ENCODE peak calls at places on chromosomes 16 and 17, in four cellular contexts. N is foreskin keratinocyte, R is sigmoid colon, K is heart left ventricle. I is an unnamed sample.

GRCh38 chr16:27455700-27456099 is 53.7 kb downstream of the IL21R start:
- DNase-seq in N (no peak), R (no peak), K (no peak), I (no peak)

GRCh38 chr16:21260870-21261791 is 17.0 kb downstream of the CRYM start:
- DNase-seq in N (peak; percentile 15), R (no peak), K (no peak), I (no peak)

GRCh38 chr17:82789806-82790205 is 37.9 kb downstream of the TBCD start:
- DNase-seq in N (no peak), R (no peak), K (no peak), I (no peak)

GRCh38 chr17:49779730-49780220 is 8.7 kb upstream of the KAT7 start:
- DNase-seq in N (peak; percentile 53), R (no peak), K (no peak), I (no peak)

GRCh38 chr16:54577566-54578180 is 291.1 kb upstream of the IRX3 start:
- DNase-seq in N (no peak), R (no peak), K (no peak), I (no peak)

GRCh38 chr16:84061236-84061830 is 18.7 kb upstream of the SLC38A8 start:
- DNase-seq in N (no peak), R (peak; percentile 48), K (no peak), I (no peak)

GRCh38 chr17:1197379-1197778 is 17.6 kb upstream of the ABR start:
- DNase-seq in N (no peak), R (peak; percentile 83), K (peak; percentile 54), I (no peak)

GRCh38 chr16:73572135-73572534 is 524.2 kb upstream of the ZFHX3 start:
- DNase-seq in N (no peak), R (peak; percentile 75), K (peak; percentile 73), I (no peak)

GRCh38 chr16:4176794-4177438 is 60.7 kb upstream of the ADCY9 start:
- DNase-seq in N (no peak), R (no peak), K (no peak), I (no peak)

GRCh38 chr17:297758-298157 is 54.8 kb downstream of the RPH3AL start:
- DNase-seq in N (no peak), R (peak; percentile 63), K (peak; percentile 40), I (peak; percentile 47)

GRCh38 chr16:3592559-3592958 is 15.4 kb upstream of the NLRC3 start:
- DNase-seq in N (no peak), R (no peak), K (no peak), I (no peak)

GRCh38 chr17:52207786-52208185 is 49.3 kb upstream of the CA10 start:
- DNase-seq in N (no peak), R (no peak), K (no peak), I (no peak)

GRCh38 chr16:2468725-2469398 is 2.2 kb upstream of the NTN3 start:
- DNase-seq in N (no peak), R (no peak), K (peak; percentile 65), I (no peak)

GRCh38 chr17:60369727-60370126 is 22.2 kb downstream of the USP32 start:
- DNase-seq in N (no peak), R (no peak), K (no peak), I (no peak)

GRCh38 chr16:6884002-6884401 is 448.6 kb upstream of the RBFOX1 start:
- DNase-seq in N (no peak), R (no peak), K (no peak), I (no peak)

GRCh38 chr16:49868164-49868668 is 12.3 kb upstream of the ZNF423 start:
- DNase-seq in N (no peak), R (no peak), K (no peak), I (no peak)

GRCh38 chr17:64777413-64778101 is 115.5 kb upstream of the SMURF2 start:
- DNase-seq in N (no peak), R (peak; percentile 77), K (peak; percentile 80), I (no peak)

GRCh38 chr17:10622610-10623485 is 34.3 kb downstream of the MYH3 start:
- DNase-seq in N (peak; percentile 95), R (no peak), K (no peak), I (no peak)

GRCh38 chr17:43366809-43367587 is 31.8 kb upstream of the ARL4D start:
- DNase-seq in N (no peak), R (no peak), K (no peak), I (no peak)

GRCh38 chr16:27561216-27561615 is 11.3 kb downstream of the KATNIP start:
- DNase-seq in N (no peak), R (peak; percentile 14), K (no peak), I (no peak)

GRCh38 chr17:76278268-76278908 is 13.2 kb downstream of the UBALD2 start:
- DNase-seq in N (no peak), R (no peak), K (no peak), I (no peak)

GRCh38 chr17:27920569-27920968 is 27.4 kb upstream of the LYRM9 start:
- DNase-seq in N (no peak), R (no peak), K (no peak), I (no peak)

GRCh38 chr16:85642762-85643281 is 29.7 kb downstream of the GSE1 start:
- DNase-seq in N (no peak), R (no peak), K (no peak), I (no peak)
- H3K4me1 ChIP-seq in N (peaks cover 4% of the 10 kb centered on the region), R (no peaks in the 10 kb centered on the region), K (peaks cover 37% of the 10 kb centered on the region), I (peaks cover 12% of the 10 kb centered on the region)

GRCh38 chr16:69405757-69406156 is 18.7 kb upstream of the CYB5B start:
- DNase-seq in N (no peak), R (no peak), K (no peak), I (no peak)
- H3K27ac ChIP-seq in N (no peak overlapping the region), R (no peak overlapping the region), K (no peak overlapping the region), I (peak overlapping the region; percentile 52)

GRCh38 chr16:30998852-30999761 is 11.3 kb downstream of the STX1B start:
- DNase-seq in N (no peak), R (no peak), K (no peak), I (no peak)

GRCh38 chr16:30997000-30997886 is 12.2 kb downstream of the HSD3B7 start:
- DNase-seq in N (peak; percentile 56), R (peak; percentile 95), K (peak; percentile 92), I (peak; percentile 85)

GRCh38 chr16:30995927-30996323 is 10.9 kb downstream of the HSD3B7 start:
- DNase-seq in N (no peak), R (no peak), K (no peak), I (no peak)

GRCh38 chr16:30997887-30998711 is 12.3 kb downstream of the STX1B start:
- DNase-seq in N (peak; percentile 76), R (no peak), K (no peak), I (no peak)

GRCh38 chr16:30996324-30996999 is 11.5 kb downstream of the HSD3B7 start:
- DNase-seq in N (no peak), R (no peak), K (no peak), I (no peak)
- TF ChIP-seq CTCF in N (no peak), R (no peak), K (no peak), I (no peak)

DNA sequence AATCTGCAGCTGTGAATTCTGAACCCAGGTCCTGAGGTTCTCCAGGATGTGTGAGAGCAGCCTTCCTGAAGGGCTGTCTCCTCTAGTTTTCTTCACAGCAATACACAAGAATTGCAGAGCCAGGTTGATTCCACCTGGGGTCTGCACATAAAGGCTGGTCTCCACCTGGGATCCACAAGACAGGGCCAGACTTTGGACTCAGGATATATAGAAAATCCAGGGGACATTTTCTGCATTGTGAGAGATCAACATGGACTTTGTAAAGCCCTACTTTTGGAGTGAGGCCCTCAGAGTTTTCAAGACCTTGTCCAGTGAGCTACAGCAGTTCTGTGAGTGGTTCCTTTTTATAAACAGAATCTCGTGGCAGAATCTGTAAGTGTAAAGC is 6.3 kb downstream of the ZNF267 start:
- DNase-seq in N (no peak), R (no peak), K (no peak), I (no peak)
- H3K4me1 ChIP-seq in N (peaks cover 35% of the 10 kb centered on the region), R (peaks cover 4% of the 10 kb centered on the region), K (peaks cover 27% of the 10 kb centered on the region), I (peaks cover 19% of the 10 kb centered on the region)

DNA sequence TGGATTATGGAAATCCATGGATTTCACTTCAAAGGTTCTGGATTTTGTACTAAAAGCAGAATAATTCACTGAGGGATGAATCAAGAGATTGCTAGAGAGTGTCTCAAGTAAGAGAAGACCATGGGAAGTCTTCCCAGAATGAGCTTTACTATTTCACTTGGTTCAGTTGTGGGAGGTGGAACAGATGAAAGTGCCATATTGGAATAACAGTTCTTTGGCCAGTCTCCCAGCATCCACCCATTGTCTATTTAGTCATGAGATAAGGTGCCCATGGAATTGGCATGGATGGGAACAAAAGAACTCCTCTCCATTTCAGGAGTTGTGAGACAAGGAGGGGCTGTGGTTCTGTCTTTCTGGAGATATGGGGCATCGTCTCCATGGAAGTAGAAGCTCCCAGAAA is 36.3 kb upstream of the CLEC3A start:
- DNase-seq in N (no peak), R (no peak), K (no peak), I (no peak)
- H3K27ac ChIP-seq in N (no peak overlapping the region), R (no peak overlapping the region), K (no peak overlapping the region), I (no peak overlapping the region)

GRCh38 chr17:44564429-44564828 is 7.1 kb downstream of the FZD2 start:
- DNase-seq in N (no peak), R (no peak), K (no peak), I (no peak)

GRCh38 chr17:44568311-44568710 is 11.0 kb downstream of the FZD2 start:
- DNase-seq in N (no peak), R (no peak), K (no peak), I (no peak)

GRCh38 chr17:44561237-44561623 is 3.9 kb downstream of the FZD2 start:
- DNase-seq in N (no peak), R (no peak), K (no peak), I (no peak)

GRCh38 chr17:44569459-44569858 is 12.2 kb downstream of the FZD2 start:
- DNase-seq in N (no peak), R (no peak), K (no peak), I (no peak)

DNA sequence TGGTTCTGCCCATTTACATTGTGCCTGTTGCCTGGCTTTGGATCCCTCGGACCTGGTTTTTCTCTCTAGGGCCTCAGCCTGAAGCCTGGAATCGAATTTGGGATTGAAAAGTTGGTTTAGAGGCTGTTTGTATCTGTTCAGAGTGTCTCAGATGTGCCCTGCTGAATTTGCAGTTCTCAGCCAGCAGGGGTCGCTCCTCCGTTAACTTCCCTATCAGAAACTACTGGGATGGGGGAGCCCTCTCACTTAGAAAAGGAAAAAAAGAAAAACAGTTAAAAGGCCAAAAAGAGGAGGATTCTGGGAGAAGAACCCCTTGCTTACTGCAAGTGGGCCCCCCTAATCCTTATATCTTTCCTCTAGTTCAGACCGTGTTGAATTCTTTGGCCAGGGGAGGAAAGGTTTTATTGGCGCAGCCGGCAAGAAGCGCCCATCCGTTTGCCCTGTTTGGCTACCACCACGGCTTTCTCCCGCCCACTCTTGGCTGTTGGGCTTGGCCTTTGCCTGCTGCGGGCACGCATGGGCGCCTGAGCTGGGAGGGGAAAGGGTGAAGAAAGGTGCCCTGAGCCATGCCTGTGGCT is 8.7 kb downstream of the FZD2 start:
- DNase-seq in N (no peak), R (no peak), K (no peak), I (no peak)
- TF ChIP-seq CTCF in N (peak; percentile 57), R (no peak), K (no peak), I (peak; percentile 36)